ENCODE peak calls at places on chromosomes 16 and 17, in ten cellular contexts. One of them, this sample, is unnamed.
A peak's percentile ranks its signal among the peaks of the same experiment; 100 is the strongest.

GRCh38 chr16:56420613-56421012 is 4.7 kb downstream of the AMFR start:
- DNase-seq in pancreas: no peak
- DNase-seq in psoas muscle: no peak
- DNase-seq in kidney epithelial cell: no peak
- DNase-seq in body of pancreas: no peak
- DNase-seq in endodermal cell: no peak
- DNase-seq in K562: no peak
- DNase-seq in HL-60: no peak
- DNase-seq in heart left ventricle: no peak
- DNase-seq in astrocyte of the spinal cord: no peak
- DNase-seq in this sample: no peak

GRCh38 chr16:23692190-23692837 is 13.6 kb downstream of the PLK1 start:
- DNase-seq in pancreas: no peak
- DNase-seq in psoas muscle: no peak
- DNase-seq in kidney epithelial cell: no peak
- DNase-seq in body of pancreas: no peak
- DNase-seq in endodermal cell: no peak
- DNase-seq in K562: no peak
- DNase-seq in HL-60: no peak
- DNase-seq in heart left ventricle: no peak
- DNase-seq in astrocyte of the spinal cord: no peak
- DNase-seq in this sample: no peak

GRCh38 chr17:29549169-29549935 is 17.5 kb downstream of the ABHD15 start:
- DNase-seq in pancreas: no peak
- DNase-seq in psoas muscle: no peak
- DNase-seq in kidney epithelial cell: no peak
- DNase-seq in body of pancreas: no peak
- DNase-seq in endodermal cell: peak; percentile 21
- DNase-seq in K562: no peak
- DNase-seq in HL-60: no peak
- DNase-seq in heart left ventricle: no peak
- DNase-seq in astrocyte of the spinal cord: peak; percentile 50
- DNase-seq in this sample: peak; percentile 40

GRCh38 chr16:82695806-82696205 is 69.0 kb downstream of the CDH13 start:
- DNase-seq in pancreas: no peak
- DNase-seq in psoas muscle: no peak
- DNase-seq in kidney epithelial cell: no peak
- DNase-seq in body of pancreas: no peak
- DNase-seq in endodermal cell: no peak
- DNase-seq in K562: no peak
- DNase-seq in HL-60: no peak
- DNase-seq in heart left ventricle: no peak
- DNase-seq in astrocyte of the spinal cord: no peak
- DNase-seq in this sample: peak; percentile 62

GRCh38 chr17:80786887-80787286 is 204.8 kb upstream of the CHMP6 start:
- DNase-seq in pancreas: no peak
- DNase-seq in psoas muscle: no peak
- DNase-seq in kidney epithelial cell: no peak
- DNase-seq in body of pancreas: no peak
- DNase-seq in endodermal cell: peak; percentile 19
- DNase-seq in K562: no peak
- DNase-seq in HL-60: no peak
- DNase-seq in heart left ventricle: no peak
- DNase-seq in astrocyte of the spinal cord: no peak
- DNase-seq in this sample: no peak

GRCh38 chr16:10405386-10405939 is 19.6 kb downstream of the ATF7IP2 start:
- DNase-seq in pancreas: peak; percentile 38
- DNase-seq in psoas muscle: no peak
- DNase-seq in kidney epithelial cell: no peak
- DNase-seq in body of pancreas: peak; percentile 70
- DNase-seq in endodermal cell: no peak
- DNase-seq in K562: peak; percentile 86
- DNase-seq in HL-60: no peak
- DNase-seq in heart left ventricle: peak; percentile 54
- DNase-seq in astrocyte of the spinal cord: peak; percentile 69
- DNase-seq in this sample: peak; percentile 7

GRCh38 chr16:15435216-15435864 is 952 bp downstream of the BMERB1 start:
- DNase-seq in pancreas: no peak
- DNase-seq in psoas muscle: peak; percentile 29
- DNase-seq in kidney epithelial cell: no peak
- DNase-seq in body of pancreas: peak; percentile 36
- DNase-seq in endodermal cell: peak; percentile 61
- DNase-seq in K562: no peak
- DNase-seq in HL-60: no peak
- DNase-seq in heart left ventricle: no peak
- DNase-seq in astrocyte of the spinal cord: no peak
- DNase-seq in this sample: no peak

GRCh38 chr16:57859331-57859730 is 57.0 kb upstream of the KIFC3 start:
- DNase-seq in pancreas: no peak
- DNase-seq in psoas muscle: no peak
- DNase-seq in kidney epithelial cell: no peak
- DNase-seq in body of pancreas: no peak
- DNase-seq in endodermal cell: peak; percentile 89
- DNase-seq in K562: peak; percentile 70
- DNase-seq in HL-60: no peak
- DNase-seq in heart left ventricle: no peak
- DNase-seq in astrocyte of the spinal cord: peak; percentile 64
- DNase-seq in this sample: peak; percentile 22

GRCh38 chr17:46061435-46061834 is 62.4 kb downstream of the STH start:
- DNase-seq in pancreas: no peak
- DNase-seq in psoas muscle: no peak
- DNase-seq in kidney epithelial cell: no peak
- DNase-seq in body of pancreas: no peak
- DNase-seq in endodermal cell: no peak
- DNase-seq in K562: no peak
- DNase-seq in HL-60: no peak
- DNase-seq in heart left ventricle: no peak
- DNase-seq in astrocyte of the spinal cord: peak; percentile 23
- DNase-seq in this sample: peak; percentile 20

GRCh38 chr17:63431939-63432804 is 13.9 kb downstream of the CYB561 start:
- DNase-seq in pancreas: no peak
- DNase-seq in psoas muscle: no peak
- DNase-seq in kidney epithelial cell: no peak
- DNase-seq in body of pancreas: peak; percentile 23
- DNase-seq in endodermal cell: no peak
- DNase-seq in K562: peak; percentile 96
- DNase-seq in HL-60: no peak
- DNase-seq in heart left ventricle: no peak
- DNase-seq in astrocyte of the spinal cord: peak; percentile 67
- DNase-seq in this sample: peak; percentile 86

GRCh38 chr17:50044483-50044882 is 11.4 kb upstream of the ITGA3 start:
- DNase-seq in pancreas: no peak
- DNase-seq in psoas muscle: no peak
- DNase-seq in kidney epithelial cell: no peak
- DNase-seq in body of pancreas: no peak
- DNase-seq in endodermal cell: no peak
- DNase-seq in K562: no peak
- DNase-seq in HL-60: no peak
- DNase-seq in heart left ventricle: no peak
- DNase-seq in astrocyte of the spinal cord: no peak
- DNase-seq in this sample: no peak

GRCh38 chr16:56303066-56303705 is 111.9 kb downstream of the GNAO1 start:
- DNase-seq in pancreas: no peak
- DNase-seq in psoas muscle: no peak
- DNase-seq in kidney epithelial cell: no peak
- DNase-seq in body of pancreas: no peak
- DNase-seq in endodermal cell: no peak
- DNase-seq in K562: no peak
- DNase-seq in HL-60: no peak
- DNase-seq in heart left ventricle: no peak
- DNase-seq in astrocyte of the spinal cord: no peak
- DNase-seq in this sample: no peak

GRCh38 chr17:28368306-28368831 is 1.7 kb downstream of the VTN start:
- DNase-seq in pancreas: no peak
- DNase-seq in psoas muscle: no peak
- DNase-seq in kidney epithelial cell: no peak
- DNase-seq in body of pancreas: no peak
- DNase-seq in endodermal cell: no peak
- DNase-seq in K562: no peak
- DNase-seq in HL-60: no peak
- DNase-seq in heart left ventricle: no peak
- DNase-seq in astrocyte of the spinal cord: no peak
- DNase-seq in this sample: no peak

GRCh38 chr17:28364665-28365363 is at the start of gene SEBOX:
- DNase-seq in pancreas: no peak
- DNase-seq in psoas muscle: no peak
- DNase-seq in kidney epithelial cell: no peak
- DNase-seq in body of pancreas: no peak
- DNase-seq in endodermal cell: no peak
- DNase-seq in K562: no peak
- DNase-seq in HL-60: no peak
- DNase-seq in heart left ventricle: no peak
- DNase-seq in astrocyte of the spinal cord: no peak
- DNase-seq in this sample: no peak

GRCh38 chr17:28367641-28368305 is 2.3 kb downstream of the VTN start:
- DNase-seq in pancreas: no peak
- DNase-seq in psoas muscle: no peak
- DNase-seq in kidney epithelial cell: no peak
- DNase-seq in body of pancreas: no peak
- DNase-seq in endodermal cell: no peak
- DNase-seq in K562: no peak
- DNase-seq in HL-60: no peak
- DNase-seq in heart left ventricle: no peak
- DNase-seq in astrocyte of the spinal cord: no peak
- DNase-seq in this sample: no peak

GRCh38 chr17:28365487-28365886 is 488 bp upstream of the SEBOX start:
- DNase-seq in pancreas: no peak
- DNase-seq in psoas muscle: no peak
- DNase-seq in kidney epithelial cell: no peak
- DNase-seq in body of pancreas: no peak
- DNase-seq in endodermal cell: no peak
- DNase-seq in K562: no peak
- DNase-seq in HL-60: no peak
- DNase-seq in heart left ventricle: no peak
- DNase-seq in astrocyte of the spinal cord: no peak
- DNase-seq in this sample: no peak

DNA sequence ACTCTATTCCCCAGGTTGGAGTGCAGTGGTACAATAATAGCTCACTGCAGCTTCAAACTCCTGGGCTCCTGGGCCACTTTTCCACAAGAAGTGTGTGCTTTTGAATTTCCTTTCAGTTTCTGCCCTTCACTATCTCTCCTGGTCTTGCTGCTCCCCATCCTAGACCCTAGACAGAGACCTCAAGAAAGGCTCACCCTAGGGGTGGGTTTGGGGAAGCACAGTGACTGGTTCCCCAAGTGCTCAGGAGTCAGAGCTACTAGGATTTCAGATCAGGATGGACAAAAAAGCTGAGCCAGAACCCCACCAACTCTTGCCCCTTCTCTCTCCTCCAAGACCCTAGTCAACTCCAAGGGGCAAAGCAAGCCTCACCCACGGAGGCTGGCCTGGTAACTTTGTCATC is 1.6 kb upstream of the SEBOX start:
- DNase-seq in pancreas: no peak
- DNase-seq in psoas muscle: no peak
- DNase-seq in kidney epithelial cell: no peak
- DNase-seq in body of pancreas: no peak
- DNase-seq in endodermal cell: peak; percentile 64
- DNase-seq in K562: peak; percentile 35
- DNase-seq in HL-60: no peak
- DNase-seq in heart left ventricle: no peak
- DNase-seq in astrocyte of the spinal cord: no peak
- DNase-seq in this sample: no peak
- TF ChIP-seq CTCF in pancreas: no peak
- TF ChIP-seq CTCF in psoas muscle: no peak
- TF ChIP-seq CTCF in kidney epithelial cell: peak; percentile 3
- TF ChIP-seq CTCF in body of pancreas: no peak
- TF ChIP-seq CTCF in endodermal cell: peak; percentile 38
- TF ChIP-seq CTCF in K562: no peak
- TF ChIP-seq CTCF in HL-60: no peak
- TF ChIP-seq CTCF in heart left ventricle: no peak
- TF ChIP-seq CTCF in astrocyte of the spinal cord: no peak
- TF ChIP-seq CTCF in this sample: peak; percentile 8

GRCh38 chr17:57860414-57860999 is 10.7 kb upstream of the MRPS23 start:
- DNase-seq in pancreas: no peak
- DNase-seq in psoas muscle: no peak
- DNase-seq in kidney epithelial cell: no peak
- DNase-seq in body of pancreas: no peak
- DNase-seq in endodermal cell: peak; percentile 45
- DNase-seq in K562: no peak
- DNase-seq in HL-60: no peak
- DNase-seq in heart left ventricle: no peak
- DNase-seq in astrocyte of the spinal cord: no peak
- DNase-seq in this sample: no peak
- H3K4me3 ChIP-seq in pancreas: no peak overlapping the region
- H3K4me3 ChIP-seq in psoas muscle: peak overlapping the region; percentile 72
- H3K4me3 ChIP-seq in kidney epithelial cell: no peak overlapping the region
- H3K4me3 ChIP-seq in body of pancreas: no peak overlapping the region
- H3K4me3 ChIP-seq in endodermal cell: peak overlapping the region; percentile 79
- H3K4me3 ChIP-seq in K562: no peak overlapping the region
- H3K4me3 ChIP-seq in HL-60: no peak overlapping the region
- H3K4me3 ChIP-seq in heart left ventricle: no peak overlapping the region
- H3K4me3 ChIP-seq in astrocyte of the spinal cord: no peak overlapping the region
- H3K4me3 ChIP-seq in this sample: no peak overlapping the region

DNA sequence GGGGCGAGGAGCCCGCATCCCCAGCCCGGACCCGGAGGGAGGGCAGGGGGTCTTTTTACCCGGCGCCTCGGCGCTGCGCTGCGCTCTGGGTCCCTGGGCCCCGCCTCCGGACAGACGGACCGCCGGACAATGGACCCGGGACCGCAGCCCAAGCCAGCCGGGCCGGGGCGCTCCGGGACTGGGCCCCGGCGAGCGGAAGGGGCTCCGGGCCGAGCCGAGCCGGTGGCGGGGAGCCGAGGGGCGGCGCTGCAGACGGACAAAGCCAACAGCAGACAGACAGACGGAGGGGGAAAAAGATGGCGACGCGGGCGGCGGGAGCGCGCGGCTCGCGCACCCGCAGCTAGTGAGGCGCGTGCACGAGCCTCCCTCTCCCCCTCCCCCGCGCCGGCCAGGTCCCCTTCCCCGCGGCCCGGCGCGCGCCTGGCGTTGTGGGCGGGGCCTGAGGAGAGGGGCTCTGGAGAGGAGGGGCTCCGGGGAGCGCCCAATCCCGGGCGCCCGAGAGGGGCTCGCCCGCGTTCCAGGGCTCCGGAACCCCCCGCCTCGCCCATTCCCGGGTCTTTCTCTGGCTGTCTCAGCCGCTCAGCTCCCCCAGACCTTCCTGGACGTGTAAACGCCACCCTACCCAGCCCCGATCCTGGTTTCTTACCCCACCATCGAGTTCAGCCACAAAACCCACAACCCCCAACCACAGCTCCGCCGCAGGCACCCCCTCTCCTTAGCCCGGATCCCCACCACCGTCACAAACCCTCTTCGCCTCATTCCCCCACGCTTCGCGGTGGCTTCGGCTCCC is at the start of gene ZNF821:
- DNase-seq in pancreas: peak; percentile 76
- DNase-seq in psoas muscle: peak; percentile 84
- DNase-seq in kidney epithelial cell: no peak
- DNase-seq in body of pancreas: peak; percentile 87
- DNase-seq in endodermal cell: peak; percentile 96
- DNase-seq in K562: peak; percentile 88
- DNase-seq in HL-60: peak; percentile 56
- DNase-seq in heart left ventricle: peak; percentile 81
- DNase-seq in astrocyte of the spinal cord: peak; percentile 70
- DNase-seq in this sample: peak; percentile 49
- TF ChIP-seq CTCF in pancreas: peak; percentile 34
- TF ChIP-seq CTCF in psoas muscle: peak; percentile 49
- TF ChIP-seq CTCF in kidney epithelial cell: no peak
- TF ChIP-seq CTCF in body of pancreas: peak; percentile 26
- TF ChIP-seq CTCF in endodermal cell: no peak
- TF ChIP-seq CTCF in K562: peak; percentile 55
- TF ChIP-seq CTCF in HL-60: no peak
- TF ChIP-seq CTCF in heart left ventricle: peak; percentile 36
- TF ChIP-seq CTCF in astrocyte of the spinal cord: no peak
- TF ChIP-seq CTCF in this sample: no peak

GRCh38 chr17:35314415-35315216 is 58.8 kb downstream of the SLFN11 start:
- DNase-seq in pancreas: no peak
- DNase-seq in psoas muscle: no peak
- DNase-seq in kidney epithelial cell: no peak
- DNase-seq in body of pancreas: no peak
- DNase-seq in endodermal cell: peak; percentile 66
- DNase-seq in K562: no peak
- DNase-seq in HL-60: no peak
- DNase-seq in heart left ventricle: no peak
- DNase-seq in astrocyte of the spinal cord: peak; percentile 2
- DNase-seq in this sample: no peak
- H3K4me3 ChIP-seq in pancreas: no peak overlapping the region
- H3K4me3 ChIP-seq in psoas muscle: peak overlapping the region; percentile 63
- H3K4me3 ChIP-seq in kidney epithelial cell: no peak overlapping the region
- H3K4me3 ChIP-seq in body of pancreas: no peak overlapping the region
- H3K4me3 ChIP-seq in endodermal cell: no peak overlapping the region
- H3K4me3 ChIP-seq in K562: no peak overlapping the region
- H3K4me3 ChIP-seq in HL-60: no peak overlapping the region
- H3K4me3 ChIP-seq in heart left ventricle: no peak overlapping the region
- H3K4me3 ChIP-seq in astrocyte of the spinal cord: no peak overlapping the region
- H3K4me3 ChIP-seq in this sample: no peak overlapping the region